ENCODE peak calls at places on chromosomes 6 and 20, in five cellular contexts. X is G401, D is AG04450, Y is RPMI8226, T is left colon. M is an unnamed sample.

GRCh38 chr6:71733970-71734899 is 152.1 kb upstream of the RIMS1 start:
- DNase-seq in X (peak; percentile 98), Y (no peak), D (no peak), T (no peak), M (no peak)

GRCh38 chr6:24910850-24911712 is 24.7 kb downstream of the RIPOR2 start:
- DNase-seq in Y (peak; percentile 21), X (no peak), T (peak; percentile 45), D (no peak), M (peak; percentile 52)

GRCh38 chr6:83884523-83884922 is 25.0 kb downstream of the CYB5R4 start:
- DNase-seq in D (no peak), X (peak; percentile 76), Y (peak; percentile 41), T (no peak), M (no peak)

GRCh38 chr20:25867776-25868649 is 171.4 kb upstream of the ZNF337 start:
- DNase-seq in X (peak; percentile 91), T (peak; percentile 67), D (no peak), Y (peak; percentile 77), M (peak; percentile 93)

GRCh38 chr20:44083220-44083933 is 103.6 kb downstream of the JPH2 start:
- DNase-seq in D (no peak), Y (no peak), X (peak; percentile 26), T (no peak), M (no peak)

GRCh38 chr6:17984822-17985660 is 2.4 kb downstream of the KIF13A start:
- DNase-seq in Y (no peak), T (no peak), X (peak; percentile 62), D (no peak), M (no peak)

GRCh38 chr20:16662462-16662861 is 67.4 kb upstream of the SNRPB2 start:
- DNase-seq in D (no peak), Y (no peak), T (no peak), X (no peak), M (no peak)

GRCh38 chr6:146550911-146551310 is 7.3 kb downstream of the RAB32 start:
- DNase-seq in X (no peak), T (no peak), Y (no peak), D (no peak), M (no peak)

GRCh38 chr20:44212792-44213191 is 2.2 kb upstream of the OSER1 start:
- DNase-seq in X (no peak), D (no peak), Y (no peak), T (no peak), M (no peak)

GRCh38 chr6:135180458-135181332 is at the start of gene MYB:
- DNase-seq in D (no peak), X (peak; percentile 22), T (peak; percentile 84), Y (peak; percentile 83), M (peak; percentile 43)

GRCh38 chr20:19403549-19403948 is 191.1 kb downstream of the SLC24A3 start:
- DNase-seq in D (no peak), Y (no peak), T (no peak), X (no peak), M (no peak)

GRCh38 chr20:9397928-9398327 is 116.5 kb upstream of the LAMP5 start:
- DNase-seq in X (no peak), Y (peak; percentile 50), D (no peak), T (no peak), M (no peak)

GRCh38 chr6:108091288-108091687 is 16.7 kb upstream of the OSTM1 start:
- DNase-seq in T (no peak), X (no peak), Y (no peak), D (no peak), M (no peak)

GRCh38 chr6:17431581-17431980 is 38.2 kb downstream of the CAP2 start:
- DNase-seq in D (peak; percentile 48), X (no peak), T (no peak), Y (peak; percentile 55), M (no peak)

GRCh38 chr6:142246960-142247359 is 54.8 kb upstream of the ADGRG6 start:
- DNase-seq in X (no peak), T (no peak), Y (no peak), D (no peak), M (no peak)

GRCh38 chr20:57847104-57847503 is 137.3 kb upstream of the PMEPA1 start:
- DNase-seq in D (no peak), T (no peak), X (no peak), Y (no peak), M (no peak)

M was measured in pancreas.